ENCODE peak calls at places on chromosome 14, in four cellular contexts. One of them, this sample, is unnamed.

GRCh38 chr14:91373591-91374245 is 43.9 kb downstream of the CCDC88C start:
- DNase-seq in ELR: no peak
- DNase-seq in hypothalamus: no peak
- DNase-seq in stimulated activated CD8-positive, alpha-beta memory T cell treated with anti-CD3 and anti-CD28 coated beads, Interleukin-7, amount 100 ng/mL, for 1 hour: no peak
- DNase-seq in this sample: no peak

GRCh38 chr14:88818018-88818417 is 6.4 kb upstream of the TTC8 start:
- DNase-seq in hypothalamus: no peak
- DNase-seq in stimulated activated CD8-positive, alpha-beta memory T cell treated with anti-CD3 and anti-CD28 coated beads, Interleukin-7, amount 100 ng/mL, for 1 hour: no peak
- DNase-seq in ELR: no peak
- DNase-seq in this sample: no peak

GRCh38 chr14:105582639-105583038 is 56.3 kb downstream of the TMEM121 start:
- DNase-seq in ELR: peak
- DNase-seq in stimulated activated CD8-positive, alpha-beta memory T cell treated with anti-CD3 and anti-CD28 coated beads, Interleukin-7, amount 100 ng/mL, for 1 hour: no peak
- DNase-seq in hypothalamus: no peak
- DNase-seq in this sample: peak

GRCh38 chr14:32251530-32251929 is 48.5 kb upstream of the RNU6-8 start:
- DNase-seq in hypothalamus: no peak
- DNase-seq in stimulated activated CD8-positive, alpha-beta memory T cell treated with anti-CD3 and anti-CD28 coated beads, Interleukin-7, amount 100 ng/mL, for 1 hour: no peak
- DNase-seq in ELR: no peak
- DNase-seq in this sample: no peak

GRCh38 chr14:55848964-55849363 is 269.0 kb downstream of the KTN1 start:
- DNase-seq in stimulated activated CD8-positive, alpha-beta memory T cell treated with anti-CD3 and anti-CD28 coated beads, Interleukin-7, amount 100 ng/mL, for 1 hour: no peak
- DNase-seq in hypothalamus: no peak
- DNase-seq in ELR: no peak
- DNase-seq in this sample: no peak

GRCh38 chr14:105301103-105301914 is 508 bp upstream of the BRF1 start:
- DNase-seq in stimulated activated CD8-positive, alpha-beta memory T cell treated with anti-CD3 and anti-CD28 coated beads, Interleukin-7, amount 100 ng/mL, for 1 hour: peak
- DNase-seq in ELR: peak
- DNase-seq in hypothalamus: peak
- DNase-seq in this sample: peak

GRCh38 chr14:95290769-95291440 is 28.8 kb downstream of the CLMN start:
- DNase-seq in hypothalamus: no peak
- DNase-seq in ELR: no peak
- DNase-seq in stimulated activated CD8-positive, alpha-beta memory T cell treated with anti-CD3 and anti-CD28 coated beads, Interleukin-7, amount 100 ng/mL, for 1 hour: no peak
- DNase-seq in this sample: no peak

GRCh38 chr14:89661392-89661791 is 244.4 kb upstream of the FOXN3 start:
- DNase-seq in ELR: no peak
- DNase-seq in hypothalamus: no peak
- DNase-seq in stimulated activated CD8-positive, alpha-beta memory T cell treated with anti-CD3 and anti-CD28 coated beads, Interleukin-7, amount 100 ng/mL, for 1 hour: no peak
- DNase-seq in this sample: no peak

GRCh38 chr14:61392297-61392696 is 70.9 kb downstream of the PRKCH start:
- DNase-seq in stimulated activated CD8-positive, alpha-beta memory T cell treated with anti-CD3 and anti-CD28 coated beads, Interleukin-7, amount 100 ng/mL, for 1 hour: no peak
- DNase-seq in ELR: no peak
- DNase-seq in hypothalamus: no peak
- DNase-seq in this sample: no peak